ENCODE peak calls at places on chromosomes 6 and 20, in four cellular contexts. G is PC-9, W is thoracic aorta, U is NCI-H82. Z is an unnamed sample.

GRCh38 chr6:170553686-170554085 is 483 bp upstream of the TBP start:
- DNase-seq in U (no peak), G (no peak), W (no peak), Z (no peak)

GRCh38 chr6:36368921-36369880 is 18.3 kb downstream of the ETV7 start:
- DNase-seq in W (no peak), G (no peak), U (peak), Z (peak)

GRCh38 chr6:108133594-108134179 is 32.1 kb upstream of the NR2E1 start:
- DNase-seq in U (peak), G (peak), W (no peak), Z (peak)

GRCh38 chr6:70819715-70820114 is 137.1 kb downstream of the B3GAT2 start:
- DNase-seq in U (no peak), W (no peak), G (no peak), Z (no peak)

GRCh38 chr6:145070791-145071190 is 664.5 kb downstream of the EPM2A start:
- DNase-seq in G (no peak), W (no peak), U (no peak), Z (peak)

GRCh38 chr6:100464910-100465700 is at the start of gene SIM1:
- DNase-seq in U (peak), G (no peak), W (no peak), Z (peak)

GRCh38 chr6:140319209-140319608 is 944.8 kb upstream of the CITED2 start:
- DNase-seq in U (no peak), G (no peak), W (no peak), Z (peak)

GRCh38 chr6:129567374-129567773 is 142.6 kb downstream of the ARHGAP18 start:
- DNase-seq in U (peak), W (no peak), G (no peak), Z (peak)

GRCh38 chr20:11394145-11394833 is 523.4 kb upstream of the BTBD3 start:
- DNase-seq in W (no peak), G (no peak), U (no peak), Z (peak)

GRCh38 chr6:122790740-122791679 is 2.0 kb downstream of the SMPDL3A start:
- DNase-seq in U (peak), G (no peak), W (no peak), Z (no peak)

GRCh38 chr6:9482030-9482731 is 932.7 kb downstream of the TFAP2A start:
- DNase-seq in G (peak), U (no peak), W (no peak), Z (peak)

GRCh38 chr6:92181347-92181746 is 1238.0 kb downstream of the EPHA7 start:
- DNase-seq in U (peak), G (no peak), W (no peak), Z (no peak)

GRCh38 chr6:68695403-68695802 is 60.3 kb downstream of the ADGRB3 start:
- DNase-seq in U (no peak), W (no peak), G (no peak), Z (no peak)

GRCh38 chr20:38969708-38970107 is 7.6 kb downstream of the DHX35 start:
- DNase-seq in W (no peak), U (no peak), G (no peak), Z (peak)

GRCh38 chr6:155327326-155328073 is 13.2 kb upstream of the TFB1M start:
- DNase-seq in U (peak), W (no peak), G (peak), Z (peak)

GRCh38 chr20:47273591-47274235 is 82.8 kb downstream of the ZMYND8 start:
- DNase-seq in G (no peak), W (no peak), U (no peak), Z (no peak)

GRCh38 chr20:2798814-2799213 is 1.6 kb downstream of the CPXM1 start:
- DNase-seq in W (no peak), U (no peak), G (no peak), Z (no peak)

GRCh38 chr6:167893416-167893815 is 66.7 kb downstream of the AFDN start:
- DNase-seq in G (peak), W (no peak), U (no peak), Z (peak)

GRCh38 chr6:19705606-19706005 is 131.6 kb upstream of the ID4 start:
- DNase-seq in G (no peak), W (no peak), U (no peak), Z (no peak)

GRCh38 chr20:58453391-58453790 is 61.8 kb downstream of the APCDD1L start:
- DNase-seq in W (no peak), G (no peak), U (no peak), Z (no peak)

GRCh38 chr20:36483205-36483918 is 58.0 kb upstream of the MYL9 start:
- DNase-seq in W (no peak), U (no peak), G (no peak), Z (no peak)

GRCh38 chr6:4856779-4857178 is 80.6 kb downstream of the CDYL start:
- DNase-seq in U (peak), W (no peak), G (no peak), Z (no peak)

GRCh38 chr6:134254118-134254517 is 63.8 kb downstream of the SGK1 start:
- DNase-seq in G (no peak), U (no peak), W (no peak), Z (no peak)

Z was measured in brain microvascular endothelial cell.